ENCODE peak calls at places on chromosomes 13 and 19, in six cellular contexts. H is NCI-H1417; Y is activated CD4-positive, alpha-beta T cell treated with anti-CD3 and anti-CD28 coated beads for 48 hours; T is A549; B is stimulated activated CD8-positive, alpha-beta memory T cell treated with anti-CD3 and anti-CD28 coated beads, Interleukin-7, amount 100 ng/mL, for 1 hour; U is left cardiac atrium. L is an unnamed sample.

GRCh38 chr19:46515879-46516350 is 20.2 kb upstream of the PNMA8B start:
- DNase-seq in B (no peak), Y (peak; percentile 39), H (peak; percentile 19), T (peak; percentile 89), U (no peak), L (peak; percentile 79)

GRCh38 chr13:97067342-97067895 is 73.1 kb upstream of the OXGR1 start:
- DNase-seq in U (no peak), H (no peak), Y (no peak), B (no peak), T (no peak), L (no peak)

GRCh38 chr13:75861786-75862185 is 225.7 kb downstream of the LMO7 start:
- DNase-seq in H (no peak), Y (no peak), T (no peak), U (no peak), B (no peak), L (no peak)

GRCh38 chr19:5948697-5949564 is 29.0 kb downstream of the RANBP3 start:
- DNase-seq in H (no peak), T (no peak), B (no peak), U (no peak), Y (peak; percentile 28), L (no peak)

GRCh38 chr19:32522967-32523366 is 58.0 kb upstream of the PDCD5 start:
- DNase-seq in B (no peak), H (no peak), U (no peak), Y (no peak), T (no peak), L (no peak)

GRCh38 chr19:47247308-47247990 is 8.9 kb upstream of the CCDC9 start:
- DNase-seq in Y (peak; percentile 89), H (peak; percentile 71), T (peak; percentile 73), U (peak; percentile 83), B (peak; percentile 69), L (peak; percentile 81)

GRCh38 chr13:99757756-99758464 is 213.7 kb downstream of the ZIC5 start:
- DNase-seq in H (no peak), T (no peak), Y (no peak), U (no peak), B (no peak), L (peak; percentile 56)

GRCh38 chr19:54172413-54172763 is 572 bp downstream of the TMC4 start:
- DNase-seq in Y (no peak), T (no peak), U (no peak), B (no peak), H (no peak), L (no peak)

GRCh38 chr13:80979035-80979641 is 638.2 kb upstream of the SPRY2 start:
- DNase-seq in B (no peak), Y (peak; percentile 32), H (peak; percentile 26), U (peak; percentile 26), T (peak; percentile 10), L (peak; percentile 80)

GRCh38 chr13:43356566-43356965 is 333.2 kb downstream of the DNAJC15 start:
- DNase-seq in B (no peak), H (no peak), Y (no peak), T (no peak), U (no peak), L (no peak)

GRCh38 chr13:59409211-59409610 is 754.5 kb downstream of the DIAPH3 start:
- DNase-seq in B (no peak), T (no peak), U (peak; percentile 49), Y (no peak), H (no peak), L (no peak)

GRCh38 chr19:45768644-45769053 is 403 bp downstream of the SIX5 start:
- DNase-seq in T (peak; percentile 65), Y (peak; percentile 59), H (no peak), B (no peak), U (no peak), L (peak; percentile 82)

GRCh38 chr19:15469513-15470297 is 5.4 kb upstream of the RASAL3 start:
- DNase-seq in B (no peak), U (no peak), T (no peak), H (no peak), Y (peak; percentile 51), L (no peak)

GRCh38 chr13:72166102-72166660 is 299.2 kb upstream of the DACH1 start:
- DNase-seq in U (no peak), Y (no peak), H (no peak), T (no peak), B (no peak), L (no peak)

GRCh38 chr19:43774103-43774939 is 6.5 kb downstream of the KCNN4 start:
- DNase-seq in Y (no peak), H (no peak), T (no peak), U (peak; percentile 76), B (no peak), L (no peak)

GRCh38 chr19:10180459-10180858 is 14.3 kb downstream of the DNMT1 start:
- DNase-seq in Y (no peak), B (no peak), T (no peak), U (no peak), H (no peak), L (no peak)

GRCh38 chr19:45408121-45408520 is 1.7 kb downstream of the POLR1G start:
- DNase-seq in Y (no peak), U (no peak), T (no peak), H (no peak), B (no peak), L (no peak)

GRCh38 chr19:17086129-17086528 is 10.6 kb downstream of the MYO9B start:
- DNase-seq in H (no peak), U (no peak), Y (no peak), T (no peak), B (no peak), L (no peak)

GRCh38 chr19:33521480-33522370 is at the start of gene PEPD:
- DNase-seq in B (peak; percentile 62), Y (peak; percentile 89), T (peak; percentile 100), U (peak; percentile 90), H (peak; percentile 89), L (peak; percentile 96)